ENCODE peak calls at places on chromosome 1, in seven cellular contexts. V, Q, Z, J, S, G and H are unnamed samples.

GRCh38 chr1:119288751-119289150 is 79.8 kb upstream of the HAO2 start:
- DNase-seq in V (no peak), G (no peak), S (peak; percentile 12), J (no peak), Q (no peak), Z (peak; percentile 31), H (no peak)

GRCh38 chr1:243587823-243588560 is 262.1 kb downstream of the AKT3 start:
- DNase-seq in G (no peak), Q (no peak), Z (no peak), J (peak; percentile 60), V (no peak), S (no peak), H (no peak)

GRCh38 chr1:61428146-61428545 is 296.8 kb downstream of the TM2D1 start:
- DNase-seq in S (no peak), J (no peak), Q (no peak), G (no peak), V (no peak), Z (no peak), H (no peak)

GRCh38 chr1:26053718-26054572 is 8.0 kb upstream of the SLC30A2 start:
- DNase-seq in S (no peak), Z (no peak), G (peak; percentile 46), V (no peak), J (no peak), Q (no peak), H (no peak)

GRCh38 chr1:182731852-182732575 is 47.6 kb upstream of the RGS8 start:
- DNase-seq in Q (no peak), J (no peak), Z (no peak), G (no peak), S (no peak), V (no peak), H (no peak)

GRCh38 chr1:910881-911721 is 12.6 kb upstream of the SAMD11 start:
- DNase-seq in Z (no peak), S (peak; percentile 31), V (no peak), G (peak; percentile 77), J (no peak), Q (no peak), H (no peak)

GRCh38 chr1:229040630-229041358 is 230.1 kb upstream of the RAB4A start:
- DNase-seq in V (no peak), Z (no peak), S (no peak), G (no peak), J (no peak), Q (no peak), H (no peak)

GRCh38 chr1:206658264-206658980 is 23.1 kb downstream of the DYRK3 start:
- DNase-seq in V (peak; percentile 12), Z (no peak), S (no peak), G (peak; percentile 92), J (no peak), Q (no peak), H (peak; percentile 26)

GRCh38 chr1:230109871-230110667 is 43.0 kb downstream of the GALNT2 start:
- DNase-seq in J (peak; percentile 88), S (peak; percentile 43), V (no peak), Q (no peak), Z (peak; percentile 32), G (no peak), H (no peak)

GRCh38 chr1:108533351-108534083 is 26.4 kb upstream of the EEIG2 start:
- DNase-seq in Z (no peak), G (peak; percentile 89), J (peak; percentile 40), S (no peak), V (no peak), Q (no peak), H (no peak)

GRCh38 chr1:245688536-245689453 is 534.0 kb downstream of the KIF26B start:
- DNase-seq in G (no peak), J (no peak), Q (no peak), V (no peak), Z (no peak), S (no peak), H (no peak)

GRCh38 chr1:30880631-30881155 is 27.9 kb downstream of the SDC3 start:
- DNase-seq in S (no peak), G (no peak), V (no peak), J (no peak), Z (no peak), Q (no peak), H (no peak)

GRCh38 chr1:234882898-234883297 is 245.7 kb downstream of the TOMM20 start:
- DNase-seq in V (no peak), S (no peak), Z (no peak), Q (no peak), J (no peak), G (no peak), H (no peak)

GRCh38 chr1:39453603-39454002 is 37.8 kb upstream of the BMP8A start:
- DNase-seq in V (no peak), S (peak; percentile 80), Z (no peak), Q (no peak), G (no peak), J (no peak), H (no peak)

GRCh38 chr1:65764052-65764451 is 28.6 kb upstream of the PDE4B start:
- DNase-seq in Q (no peak), J (no peak), Z (no peak), S (no peak), G (no peak), V (no peak), H (no peak)

DNA sequence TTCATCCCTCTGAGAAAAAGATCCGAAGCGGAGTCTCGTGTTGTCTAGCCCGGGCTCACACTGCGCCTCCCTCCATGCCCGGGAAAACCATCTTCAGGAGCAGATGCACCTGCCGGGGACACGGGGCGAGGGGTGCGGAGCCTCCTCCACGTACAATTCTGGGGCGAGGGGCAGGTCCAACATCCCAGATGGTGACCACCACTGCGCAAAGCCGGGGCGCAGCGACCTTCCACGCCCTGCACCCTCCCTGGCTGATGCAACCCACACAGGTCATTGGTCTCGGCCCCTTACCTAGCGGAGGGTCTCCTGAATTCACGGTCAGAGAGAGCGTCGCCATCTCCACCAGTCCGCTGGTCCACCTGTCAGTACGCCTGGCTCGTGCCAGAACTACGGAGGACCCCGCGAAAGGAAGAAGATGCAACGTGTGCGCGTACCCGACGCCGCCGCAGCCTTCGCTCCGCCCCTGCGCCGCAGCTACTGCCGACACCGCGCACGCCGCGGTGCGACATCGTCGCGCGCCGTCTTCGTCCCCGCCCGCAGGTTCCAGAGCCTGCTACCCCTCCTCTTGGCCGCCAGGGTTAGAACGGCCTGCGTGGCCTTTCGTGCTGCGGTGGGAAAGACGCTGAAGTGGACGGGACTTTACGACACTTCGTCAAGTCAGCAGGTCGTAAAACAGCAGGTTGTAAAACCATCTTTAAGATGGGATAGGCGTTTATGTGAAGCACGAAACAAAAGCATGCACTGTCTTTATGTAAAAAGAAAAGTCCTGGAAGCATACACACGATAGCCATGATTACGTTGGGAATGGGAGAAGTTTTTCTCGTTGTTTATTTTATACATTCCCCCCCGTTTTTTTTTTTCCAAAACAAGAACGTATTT is at the start of gene EPRS1:
- DNase-seq in V (peak; percentile 97), Z (peak; percentile 93), Q (peak; percentile 95), G (peak; percentile 97), S (peak; percentile 99), J (peak; percentile 98), H (peak; percentile 99)
- TF ChIP-seq POLR2A in V (no peak), Z (peak; percentile 74), Q (peak; percentile 69), G (peak; percentile 89), S (peak; percentile 57), J (peak; percentile 96), H (peak; percentile 91)

DNA sequence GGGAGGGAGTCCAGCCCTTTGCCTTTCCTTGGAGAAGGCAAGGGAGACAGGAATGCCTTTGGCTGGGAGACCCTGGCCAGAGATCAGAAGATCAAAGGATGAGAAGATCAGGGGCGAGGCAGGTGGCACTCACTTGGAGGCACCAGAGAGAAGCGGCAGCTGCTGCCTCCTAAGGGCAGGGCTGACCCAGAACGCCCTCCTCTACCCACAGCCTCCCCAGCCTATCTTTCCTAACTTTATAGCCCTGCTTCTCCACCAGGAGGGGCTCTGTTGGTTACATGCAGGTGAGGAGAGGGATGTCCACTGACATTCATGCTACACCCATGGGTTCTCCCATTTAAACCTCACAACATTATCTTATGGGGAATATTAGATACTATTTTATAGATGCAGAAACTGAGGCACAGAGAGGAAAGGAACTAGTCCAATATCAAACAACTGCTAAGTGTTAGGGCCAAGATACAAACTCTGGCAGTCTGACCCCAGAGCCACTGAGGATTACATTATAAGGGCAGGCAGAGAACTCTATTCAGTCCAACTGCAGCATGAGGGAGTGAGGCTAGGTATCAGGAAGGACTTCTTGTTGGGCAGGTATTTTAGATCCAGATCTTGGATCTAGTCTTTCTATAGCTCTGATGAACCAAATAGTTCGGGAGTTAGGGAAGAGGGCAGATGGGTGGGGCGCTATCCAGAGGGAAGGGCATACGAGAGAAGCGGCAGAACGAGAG is 19.9 kb downstream of the LGR6 start:
- DNase-seq in G (peak; percentile 53), J (no peak), Z (no peak), Q (no peak), V (no peak), S (no peak), H (no peak)
- H2AFZ ChIP-seq in G (no peak overlapping the region), J (no peak overlapping the region), Z (no peak overlapping the region), Q (peak overlapping the region; percentile 47), V (peak overlapping the region; percentile 18), S (no peak overlapping the region), H (no peak overlapping the region)

DNA sequence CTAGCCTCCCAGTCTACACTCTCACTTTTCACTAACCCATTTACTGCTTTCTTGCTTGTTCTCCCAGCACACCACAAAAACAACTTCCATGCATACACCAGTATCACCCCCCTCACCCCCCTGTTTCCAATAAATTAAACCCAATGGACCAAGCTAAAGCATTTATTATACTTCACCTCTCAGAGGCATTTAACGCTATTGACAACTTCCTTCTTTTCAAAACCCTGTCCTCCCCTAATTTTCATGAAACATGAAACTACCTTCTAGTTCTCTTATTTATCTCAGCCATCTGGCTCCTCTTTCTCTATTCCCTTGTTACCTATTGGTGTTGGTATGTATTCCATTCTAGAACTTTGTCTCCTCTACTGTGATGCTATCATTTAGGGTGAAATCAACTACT is 32.3 kb downstream of the PTPRC start:
- DNase-seq in J (no peak), V (no peak), Q (no peak), Z (no peak), S (no peak), G (no peak), H (no peak)
- H3K4me1 ChIP-seq in J (peaks cover 14% of the 10 kb centered on the region), V (peaks cover 3% of the 10 kb centered on the region), Q (peaks cover 3% of the 10 kb centered on the region), Z (no peaks in the 10 kb centered on the region), S (peaks cover 10% of the 10 kb centered on the region), G (peaks cover 3% of the 10 kb centered on the region), H (peaks cover 16% of the 10 kb centered on the region)

GRCh38 chr1:223886516-223886921 is 40.8 kb upstream of the TP53BP2 start:
- DNase-seq in V (no peak), J (no peak), Z (peak; percentile 63), G (no peak), Q (no peak), S (no peak), H (no peak)

GRCh38 chr1:223885614-223886013 is 39.9 kb upstream of the TP53BP2 start:
- DNase-seq in G (no peak), J (no peak), V (no peak), Z (no peak), S (no peak), Q (no peak), H (no peak)

DNA sequence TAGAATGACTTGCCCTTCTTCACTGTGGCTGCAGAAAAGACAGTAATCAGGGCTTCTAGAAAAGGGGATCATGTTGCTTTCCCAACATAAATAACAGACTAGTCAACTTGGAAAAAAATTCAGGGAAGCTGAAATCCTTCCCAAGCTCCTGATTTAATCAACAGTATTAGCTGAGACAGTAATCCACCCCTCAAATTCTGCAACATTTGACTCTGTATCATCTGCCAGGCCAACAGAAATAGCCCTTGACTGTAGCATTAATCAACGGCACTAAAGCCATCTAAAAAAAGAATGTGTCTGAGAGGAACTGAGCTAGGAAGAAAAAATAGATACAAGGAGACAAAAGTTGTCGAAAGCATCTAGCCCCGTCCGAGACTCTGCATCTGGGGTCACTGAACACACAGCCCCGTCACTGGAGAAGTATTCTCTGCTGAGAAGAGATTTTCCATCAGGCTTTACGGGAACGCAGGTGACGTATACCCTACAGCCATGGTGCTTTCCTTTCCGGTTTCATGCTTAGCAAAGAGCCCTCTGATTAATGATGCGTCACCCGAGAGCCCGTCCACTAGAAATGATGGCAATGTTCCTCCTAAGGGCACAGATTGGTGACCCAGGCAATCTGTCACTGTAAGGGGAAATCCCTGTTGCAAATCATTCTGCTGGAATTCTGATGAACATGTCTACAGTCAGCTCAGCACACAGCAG is 42.1 kb upstream of the TP53BP2 start:
- DNase-seq in V (peak; percentile 24), J (no peak), Z (no peak), Q (no peak), G (no peak), S (peak; percentile 99), H (peak; percentile 90)
- TF ChIP-seq POLR2A in V (no peak), J (no peak), Z (no peak), Q (no peak), G (no peak), S (peak; percentile 28), H (no peak)